ENCODE peak calls at places on chromosomes 16 and 17, in nine cellular contexts. K, P, E, H, C, Y, F, T and M are unnamed samples.

GRCh38 chr17:1997146-1997586 is 28.0 kb downstream of the RTN4RL1 start:
- DNase-seq in K (no peak), P (peak), E (peak), H (no peak), C (peak), Y (no peak), F (no peak), T (no peak), M (no peak)

GRCh38 chr16:89556750-89557149 is 3.7 kb upstream of the RPL13 start:
- DNase-seq in K (no peak), P (no peak), E (no peak), H (no peak), C (no peak), Y (no peak), F (no peak), T (no peak), M (no peak)

GRCh38 chr16:86679490-86679889 is 101.1 kb downstream of the FOXL1 start:
- DNase-seq in K (no peak), P (no peak), E (no peak), H (no peak), C (no peak), Y (no peak), F (no peak), T (no peak), M (no peak)

GRCh38 chr17:11986939-11987329 is 10.3 kb downstream of the ZNF18 start:
- DNase-seq in K (no peak), P (no peak), E (peak), H (peak), C (peak), Y (no peak), F (no peak), T (no peak), M (no peak)

GRCh38 chr17:50423553-50424159 is 2.4 kb upstream of the ACSF2 start:
- DNase-seq in K (no peak), P (peak), E (peak), H (peak), C (peak), Y (no peak), F (no peak), T (no peak), M (peak)

GRCh38 chr17:74386397-74386796 is 19.1 kb downstream of the GPR142 start:
- DNase-seq in K (no peak), P (peak), E (no peak), H (no peak), C (peak), Y (no peak), F (no peak), T (no peak), M (peak)

GRCh38 chr17:58693208-58693607 is 806 bp downstream of the RAD51C start:
- DNase-seq in K (no peak), P (no peak), E (no peak), H (no peak), C (no peak), Y (no peak), F (no peak), T (no peak), M (no peak)

GRCh38 chr16:88348377-88349152 is 34.2 kb upstream of the ZNF469 start:
- DNase-seq in K (no peak), P (no peak), E (no peak), H (no peak), C (no peak), Y (no peak), F (no peak), T (no peak), M (no peak)

GRCh38 chr16:11152205-11152604 is 103.8 kb downstream of the SOCS1 start:
- DNase-seq in K (no peak), P (no peak), E (no peak), H (no peak), C (no peak), Y (no peak), F (peak), T (no peak), M (no peak)

GRCh38 chr17:3659541-3660111 is 8.8 kb downstream of the TAX1BP3 start:
- DNase-seq in K (no peak), P (peak), E (peak), H (peak), C (peak), Y (no peak), F (no peak), T (no peak), M (peak)

GRCh38 chr17:70040336-70040735 is 34.7 kb upstream of the KCNJ16 start:
- DNase-seq in K (no peak), P (no peak), E (no peak), H (peak), C (no peak), Y (no peak), F (no peak), T (no peak), M (peak)

GRCh38 chr16:67447508-67448076 is 16.7 kb downstream of the HSD11B2 start:
- DNase-seq in K (peak), P (no peak), E (peak), H (peak), C (peak), Y (no peak), F (peak), T (peak), M (no peak)

GRCh38 chr17:2222901-2223616 is 80.5 kb downstream of the SMG6 start:
- DNase-seq in K (peak), P (peak), E (no peak), H (no peak), C (no peak), Y (peak), F (no peak), T (peak), M (peak)

GRCh38 chr16:77183137-77183536 is 7.9 kb upstream of the MON1B start:
- DNase-seq in K (no peak), P (no peak), E (no peak), H (peak), C (no peak), Y (no peak), F (no peak), T (no peak), M (no peak)

GRCh38 chr16:21653571-21653970 is 1.2 kb upstream of the IGSF6 start:
- DNase-seq in K (no peak), P (no peak), E (no peak), H (no peak), C (no peak), Y (no peak), F (no peak), T (no peak), M (no peak)

GRCh38 chr17:74521701-74522201 is 9.5 kb downstream of the CD300LB start:
- DNase-seq in K (no peak), P (no peak), E (no peak), H (no peak), C (no peak), Y (no peak), F (no peak), T (no peak), M (no peak)

GRCh38 chr16:59950431-59950830 is 1216.3 kb upstream of the GOT2 start:
- DNase-seq in K (no peak), P (no peak), E (no peak), H (no peak), C (no peak), Y (no peak), F (no peak), T (no peak), M (no peak)

GRCh38 chr16:28950648-28951409 is at the start of gene NFATC2IP:
- DNase-seq in K (peak), P (peak), E (peak), H (peak), C (peak), Y (peak), F (peak), T (peak), M (peak)

GRCh38 chr16:49580751-49581303 is 207.2 kb downstream of the C16orf78 start:
- DNase-seq in K (no peak), P (no peak), E (no peak), H (no peak), C (peak), Y (no peak), F (no peak), T (no peak), M (peak)

GRCh38 chr16:85259115-85259830 is 147.0 kb upstream of the CIBAR2 start:
- DNase-seq in K (no peak), P (no peak), E (no peak), H (no peak), C (no peak), Y (no peak), F (no peak), T (no peak), M (no peak)

GRCh38 chr16:76634847-76635697 is 357.9 kb downstream of the CNTNAP4 start:
- DNase-seq in K (no peak), P (no peak), E (no peak), H (no peak), C (no peak), Y (no peak), F (no peak), T (no peak), M (no peak)

GRCh38 chr17:7313890-7314718 is 1.1 kb downstream of the GPS2 start:
- DNase-seq in K (no peak), P (no peak), E (peak), H (no peak), C (no peak), Y (no peak), F (no peak), T (no peak), M (no peak)

GRCh38 chr17:2259769-2260536 is 43.6 kb downstream of the SMG6 start:
- DNase-seq in K (peak), P (no peak), E (no peak), H (no peak), C (no peak), Y (no peak), F (no peak), T (peak), M (no peak)

GRCh38 chr17:79515646-79516604 is 94.9 kb downstream of the RBFOX3 start:
- DNase-seq in K (no peak), P (no peak), E (no peak), H (no peak), C (no peak), Y (no peak), F (no peak), T (no peak), M (no peak)